ENCODE peak calls at places on chromosome 9, in seven cellular contexts. F is OCI-M1; Z is activated CD8-positive, alpha-beta memory T cell treated with anti-CD3 and anti-CD28 coated beads for 1 hour; H is glomerular endothelial cell; G is T-helper 2 cell; Q is NCI-H748 treated with DMSO at 0.1 percent for 48 hours; R is GM18507. O is an unnamed sample.

GRCh38 chr9:115126406-115126805 is 8.4 kb upstream of the TNC start:
- DNase-seq in F (no peak), Z (no peak), Q (no peak), G (no peak), H (no peak), R (no peak), O (no peak)

GRCh38 chr9:31137151-31137849 is 1247.1 kb upstream of the ACO1 start:
- DNase-seq in G (no peak), R (no peak), Z (no peak), H (no peak), F (peak), Q (no peak), O (no peak)

GRCh38 chr9:138097501-138097991 is 220.0 kb downstream of the CACNA1B start:
- DNase-seq in G (no peak), R (no peak), H (no peak), Z (no peak), F (no peak), Q (no peak), O (no peak)

GRCh38 chr9:121269030-121269887 is 1.3 kb downstream of the GSN start:
- DNase-seq in H (no peak), Q (no peak), G (no peak), F (peak), R (no peak), Z (no peak), O (no peak)

GRCh38 chr9:109721021-109721420 is 59.0 kb upstream of the PALM2AKAP2 start:
- DNase-seq in G (no peak), Z (no peak), F (no peak), R (no peak), Q (no peak), H (no peak), O (no peak)

GRCh38 chr9:2970864-2971263 is 127.0 kb upstream of the PUM3 start:
- DNase-seq in G (no peak), F (no peak), R (no peak), Z (no peak), H (no peak), Q (no peak), O (no peak)

GRCh38 chr9:132592451-132592850 is 10.0 kb downstream of the BARHL1 start:
- DNase-seq in Q (no peak), R (no peak), G (no peak), H (no peak), F (no peak), Z (no peak), O (no peak)

GRCh38 chr9:123929870-123930831 is at the start of gene DENND1A:
- DNase-seq in Q (peak), R (peak), G (peak), F (peak), Z (peak), H (no peak), O (peak)

GRCh38 chr9:18675345-18675744 is 201.4 kb downstream of the ADAMTSL1 start:
- DNase-seq in Z (no peak), F (no peak), G (no peak), R (no peak), H (no peak), Q (peak), O (no peak)

GRCh38 chr9:87855061-87855460 is 27.6 kb upstream of the SPATA31E1 start:
- DNase-seq in G (no peak), F (no peak), Z (no peak), H (no peak), R (no peak), Q (no peak), O (no peak)

GRCh38 chr9:93041108-93041802 is 17.2 kb upstream of the SUSD3 start:
- DNase-seq in G (no peak), R (no peak), H (no peak), Z (no peak), Q (no peak), F (peak), O (no peak)

GRCh38 chr9:87725900-87726709 is at the start of gene CTSL:
- DNase-seq in Z (peak), G (peak), Q (peak), F (peak), R (no peak), H (no peak), O (peak)

GRCh38 chr9:36056896-36057295 is 20.2 kb downstream of the RECK start:
- DNase-seq in Q (no peak), G (no peak), R (no peak), Z (no peak), F (no peak), H (no peak), O (no peak)

GRCh38 chr9:130861372-130862180 is 26.5 kb downstream of the ABL1 start:
- DNase-seq in G (no peak), H (no peak), F (no peak), Z (no peak), R (no peak), Q (no peak), O (no peak)

GRCh38 chr9:132327537-132327936 is 27.2 kb downstream of the SETX start:
- DNase-seq in R (no peak), H (no peak), Q (no peak), Z (no peak), F (no peak), G (no peak), O (no peak)

GRCh38 chr9:121736147-121736721 is 84.8 kb downstream of the DAB2IP start:
- DNase-seq in R (no peak), Z (no peak), H (no peak), F (no peak), G (no peak), Q (no peak), O (no peak)

GRCh38 chr9:120478208-120478607 is 101.8 kb downstream of the CDK5RAP2 start:
- DNase-seq in R (no peak), G (no peak), Q (no peak), H (no peak), Z (no peak), F (no peak), O (no peak)

GRCh38 chr9:84381508-84381907 is 41.0 kb upstream of the SLC28A3 start:
- DNase-seq in Z (no peak), R (no peak), F (no peak), H (no peak), Q (no peak), G (no peak), O (no peak)

GRCh38 chr9:109064963-109065701 is 51.8 kb upstream of the CTNNAL1 start:
- DNase-seq in F (no peak), Q (no peak), Z (no peak), R (no peak), G (no peak), H (no peak), O (no peak)

GRCh38 chr9:28810375-28811075 is 1237.2 kb upstream of the C9orf72 start:
- DNase-seq in Q (no peak), R (no peak), G (no peak), F (no peak), Z (no peak), H (no peak), O (no peak)

GRCh38 chr9:13083973-13084528 is 195.4 kb downstream of the MPDZ start:
- DNase-seq in G (no peak), R (no peak), F (no peak), Z (no peak), Q (no peak), H (no peak), O (no peak)

GRCh38 chr9:8627944-8628679 is 828.5 kb upstream of the DMAC1 start:
- DNase-seq in F (no peak), G (no peak), Z (no peak), R (no peak), H (no peak), Q (peak), O (no peak)

GRCh38 chr9:78533500-78533899 is 236.6 kb downstream of the PSAT1 start:
- DNase-seq in F (no peak), G (no peak), H (no peak), Q (no peak), Z (no peak), R (no peak), O (no peak)

O was measured in SK-N-DZ.